ENCODE peak calls at places on chromosome 19, in ten cellular contexts. S, B, E, O, A, I, U, C, X and Q are unnamed samples.
A peak's percentile ranks its signal among the peaks of the same experiment; 100 is the strongest.

GRCh38 chr19:7368456-7368855 is 19.7 kb downstream of the ARHGEF18 start:
- DNase-seq in S (no peak), B (no peak), E (no peak), O (no peak), A (no peak), I (no peak), U (no peak), C (no peak), X (no peak), Q (no peak)

GRCh38 chr19:54415208-54415900 is at the start of gene TTYH1:
- DNase-seq in S (no peak), B (no peak), E (no peak), O (no peak), A (no peak), I (peak; percentile 84), U (no peak), C (no peak), X (peak; percentile 34), Q (peak; percentile 13)

GRCh38 chr19:17097593-17098126 is 22.1 kb downstream of the MYO9B start:
- DNase-seq in S (no peak), B (no peak), E (no peak), O (peak; percentile 20), A (no peak), I (no peak), U (no peak), C (no peak), X (peak; percentile 41), Q (peak; percentile 60)

GRCh38 chr19:48815870-48816501 is 5.2 kb upstream of the BCAT2 start:
- DNase-seq in S (no peak), B (no peak), E (no peak), O (no peak), A (no peak), I (no peak), U (peak; percentile 78), C (no peak), X (no peak), Q (no peak)

GRCh38 chr19:45164577-45165335 is 4.0 kb upstream of the NKPD1 start:
- DNase-seq in S (no peak), B (peak; percentile 30), E (no peak), O (peak; percentile 74), A (no peak), I (peak; percentile 96), U (peak; percentile 89), C (no peak), X (peak; percentile 74), Q (no peak)

GRCh38 chr19:45071969-45072790 is 4.1 kb downstream of the ZNF296 start:
- DNase-seq in S (no peak), B (no peak), E (no peak), O (no peak), A (no peak), I (peak; percentile 78), U (no peak), C (no peak), X (no peak), Q (no peak)

GRCh38 chr19:18093439-18094161 is 4.0 kb upstream of the MAST3 start:
- DNase-seq in S (no peak), B (no peak), E (no peak), O (peak; percentile 21), A (no peak), I (peak; percentile 77), U (no peak), C (no peak), X (peak; percentile 45), Q (peak; percentile 74)

GRCh38 chr19:48873476-48874308 is 1.5 kb downstream of the PPP1R15A start:
- DNase-seq in S (no peak), B (no peak), E (no peak), O (no peak), A (no peak), I (peak; percentile 58), U (no peak), C (no peak), X (no peak), Q (peak; percentile 32)

GRCh38 chr19:5138606-5139594 is 170.0 kb downstream of the KDM4B start:
- DNase-seq in S (no peak), B (no peak), E (peak; percentile 79), O (peak; percentile 84), A (peak; percentile 10), I (no peak), U (peak; percentile 90), C (no peak), X (no peak), Q (no peak)

GRCh38 chr19:8324186-8325050 is 3.1 kb downstream of the RPS28 start:
- DNase-seq in S (no peak), B (no peak), E (peak; percentile 45), O (no peak), A (no peak), I (peak; percentile 79), U (peak; percentile 44), C (no peak), X (no peak), Q (no peak)

GRCh38 chr19:7970716-7971448 is 27.4 kb upstream of the TIMM44 start:
- DNase-seq in S (peak; percentile 41), B (no peak), E (no peak), O (peak; percentile 69), A (no peak), I (peak; percentile 91), U (peak; percentile 42), C (no peak), X (peak; percentile 71), Q (peak; percentile 65)

GRCh38 chr19:3387645-3388589 is 21.5 kb downstream of the NFIC start:
- DNase-seq in S (peak; percentile 81), B (no peak), E (peak; percentile 93), O (peak; percentile 86), A (peak; percentile 47), I (no peak), U (no peak), C (no peak), X (peak; percentile 81), Q (no peak)

GRCh38 chr19:6216996-6217751 is 62.6 kb downstream of the MLLT1 start:
- DNase-seq in S (no peak), B (peak; percentile 21), E (peak; percentile 45), O (peak; percentile 93), A (no peak), I (no peak), U (no peak), C (no peak), X (no peak), Q (no peak)

GRCh38 chr19:20247016-20247683 is 80.1 kb downstream of the ZNF486 start:
- DNase-seq in S (no peak), B (no peak), E (no peak), O (peak; percentile 15), A (no peak), I (peak; percentile 84), U (no peak), C (no peak), X (peak; percentile 17), Q (peak; percentile 6)

GRCh38 chr19:31317098-31317497 is 32.1 kb downstream of the TSHZ3 start:
- DNase-seq in S (no peak), B (no peak), E (no peak), O (no peak), A (no peak), I (peak; percentile 38), U (no peak), C (no peak), X (no peak), Q (no peak)

GRCh38 chr19:49216076-49216475 is 58.5 kb downstream of the TRPM4 start:
- DNase-seq in S (no peak), B (no peak), E (no peak), O (peak; percentile 64), A (peak; percentile 21), I (no peak), U (no peak), C (no peak), X (no peak), Q (no peak)

GRCh38 chr19:821228-821975 is at the start of gene PLPPR3:
- DNase-seq in S (no peak), B (no peak), E (peak; percentile 45), O (no peak), A (no peak), I (peak; percentile 83), U (no peak), C (no peak), X (peak; percentile 53), Q (no peak)

GRCh38 chr19:28634031-28634328 is 579.0 kb downstream of the UQCRFS1 start:
- DNase-seq in S (no peak), B (no peak), E (no peak), O (no peak), A (no peak), I (no peak), U (no peak), C (no peak), X (no peak), Q (no peak)

GRCh38 chr19:42280761-42281174 is 11.7 kb downstream of the CIC start:
- DNase-seq in S (peak; percentile 75), B (no peak), E (peak; percentile 86), O (peak; percentile 86), A (no peak), I (no peak), U (no peak), C (no peak), X (peak; percentile 47), Q (peak; percentile 87)